ENCODE peak calls at places on chromosomes 12 and 14, in seven cellular contexts. C is activated T-cell treated with anti-CD3 and anti-CD28 coated beads, Interleukin-2, amount 50 U/mL, for 1 hour; B is nucleus accumbens; Q is HCT116; E is heart right ventricle; U is GF-D8; L is stimulated activated CD8-positive, alpha-beta memory T cell treated with anti-CD3 and anti-CD28 coated beads, Interleukin-4, amount 100 ng/mL, for 24 hours. Z is an unnamed sample.

GRCh38 chr14:95328876-95329503 is 9.3 kb upstream of the CLMN start:
- DNase-seq in C (no peak), L (no peak), E (no peak), U (no peak), Q (no peak), B (no peak), Z (no peak)

GRCh38 chr12:43289412-43289811 is 262.6 kb downstream of the ADAMTS20 start:
- DNase-seq in C (no peak), Q (no peak), B (no peak), U (no peak), E (no peak), L (no peak), Z (no peak)

GRCh38 chr12:49201595-49202295 is 12.9 kb upstream of the TUBA1A start:
- DNase-seq in Q (no peak), L (no peak), U (peak; percentile 20), E (peak; percentile 43), B (peak; percentile 14), C (no peak), Z (no peak)

GRCh38 chr12:65891987-65892481 is 67.8 kb downstream of the HMGA2 start:
- DNase-seq in U (no peak), L (no peak), C (no peak), B (no peak), E (peak; percentile 82), Q (peak; percentile 80), Z (peak; percentile 95)

GRCh38 chr12:49446571-49446970 is 79.3 kb downstream of the SPATS2 start:
- DNase-seq in U (no peak), L (no peak), E (no peak), C (no peak), Q (no peak), B (no peak), Z (no peak)

GRCh38 chr14:91392623-91393303 is 24.9 kb downstream of the CCDC88C start:
- DNase-seq in B (no peak), L (no peak), E (no peak), Q (no peak), C (no peak), U (no peak), Z (no peak)

GRCh38 chr12:6899837-6900519 is 4.6 kb upstream of the LRRC23 start:
- DNase-seq in B (peak; percentile 25), C (no peak), L (no peak), Q (no peak), E (peak; percentile 83), U (peak; percentile 84), Z (no peak)

GRCh38 chr12:455821-456220 is 3.9 kb upstream of the B4GALNT3 start:
- DNase-seq in U (no peak), C (no peak), E (no peak), B (no peak), L (no peak), Q (no peak), Z (no peak)

GRCh38 chr12:109675411-109675810 is 38.2 kb upstream of the FAM222A start:
- DNase-seq in E (no peak), C (no peak), L (no peak), B (no peak), U (no peak), Q (no peak), Z (no peak)

GRCh38 chr12:94817695-94818075 is 167.3 kb upstream of the TMCC3 start:
- DNase-seq in Q (no peak), B (no peak), L (no peak), C (no peak), U (no peak), E (no peak), Z (no peak)

GRCh38 chr14:23539209-23539866 is 12.2 kb downstream of the ZFHX2 start:
- DNase-seq in L (no peak), U (no peak), Q (peak; percentile 19), E (no peak), B (peak; percentile 37), C (no peak), Z (no peak)

GRCh38 chr14:105818712-105819005 is 292.3 kb downstream of the TMEM121 start:
- DNase-seq in U (no peak), Q (no peak), C (no peak), E (no peak), L (no peak), B (no peak), Z (no peak)

GRCh38 chr14:95410838-95411237 is 91.1 kb upstream of the CLMN start:
- DNase-seq in Q (no peak), U (no peak), E (no peak), B (no peak), C (no peak), L (no peak), Z (no peak)

GRCh38 chr12:110317921-110318320 is 36.9 kb downstream of the ATP2A2 start:
- DNase-seq in L (no peak), C (no peak), E (no peak), B (no peak), U (no peak), Q (no peak), Z (peak; percentile 28)

GRCh38 chr12:18868673-18869072 is 130.8 kb downstream of the CAPZA3 start:
- DNase-seq in U (no peak), L (no peak), Q (no peak), E (no peak), B (no peak), C (no peak), Z (no peak)

GRCh38 chr14:35044939-35045797 is 904 bp upstream of the FAM177A1 start:
- DNase-seq in E (no peak), Q (no peak), C (no peak), B (no peak), U (no peak), L (no peak), Z (no peak)

GRCh38 chr14:37587881-37588666 is 7.0 kb downstream of the FOXA1 start:
- DNase-seq in E (no peak), U (no peak), Q (no peak), L (no peak), B (no peak), C (no peak), Z (no peak)

GRCh38 chr12:112169086-112169872 is 43.9 kb downstream of the TRAFD1 start:
- DNase-seq in U (no peak), Q (no peak), C (no peak), L (no peak), B (no peak), E (no peak), Z (no peak)

Z was measured in non-pigmented ciliary epithelial cell.